ENCODE peak calls at places on chromosomes 11 and 22, in nine cellular contexts. P is neural progenitor cell, Y is fibroblast of lung, F is H1, Q is PC-3, B is right cardiac atrium, D is aorta, K is A549, J is esophagus squamous epithelium. R is an unnamed sample.

GRCh38 chr11:33723238-33723881 is 12.9 kb downstream of the CD59 start:
- DNase-seq in P (no peak), Y (peak), F (no peak), Q (peak), B (peak), D (no peak), K (peak), J (no peak), R (no peak)

GRCh38 chr11:117856252-117856651 is 20.2 kb downstream of the FXYD6 start:
- DNase-seq in P (no peak), Y (no peak), F (no peak), Q (no peak), B (no peak), D (no peak), K (no peak), J (no peak), R (no peak)

GRCh38 chr11:69700278-69701140 is 3.3 kb downstream of the FGF19 start:
- DNase-seq in P (peak), Y (peak), F (peak), Q (peak), B (peak), D (no peak), K (peak), J (no peak), R (peak)

GRCh38 chr11:69383946-69384547 is 90.1 kb downstream of the MYEOV start:
- DNase-seq in P (no peak), Y (no peak), F (no peak), Q (no peak), B (peak), D (no peak), K (no peak), J (no peak), R (peak)

GRCh38 chr11:112279901-112280267 is 19.2 kb upstream of the PLET1 start:
- DNase-seq in P (peak), Y (peak), F (peak), Q (peak), B (peak), D (peak), K (peak), J (no peak), R (peak)

GRCh38 chr11:57294225-57295131 is 30.3 kb downstream of the TNKS1BP1 start:
- DNase-seq in P (peak), Y (peak), F (no peak), Q (peak), B (peak), D (no peak), K (no peak), J (no peak), R (peak)

GRCh38 chr11:9703280-9703679 is 39.4 kb downstream of the SWAP70 start:
- DNase-seq in P (no peak), Y (no peak), F (no peak), Q (no peak), B (no peak), D (no peak), K (no peak), J (no peak), R (no peak)

GRCh38 chr11:61111786-61112517 is 9.7 kb downstream of the CD5 start:
- DNase-seq in P (no peak), Y (no peak), F (no peak), Q (no peak), B (no peak), D (peak), K (no peak), J (no peak), R (no peak)

GRCh38 chr11:30487200-30487898 is 98.8 kb downstream of the MPPED2 start:
- DNase-seq in P (no peak), Y (no peak), F (no peak), Q (no peak), B (peak), D (peak), K (no peak), J (no peak), R (no peak)

GRCh38 chr11:65225284-65226102 is 36.3 kb upstream of the POLA2 start:
- DNase-seq in P (peak), Y (peak), F (peak), Q (no peak), B (peak), D (peak), K (no peak), J (no peak), R (peak)

GRCh38 chr22:20022231-20023069 is 1.5 kb downstream of the TANGO2 start:
- DNase-seq in P (no peak), Y (no peak), F (no peak), Q (no peak), B (peak), D (no peak), K (no peak), J (no peak), R (no peak)

GRCh38 chr22:27110985-27111451 is 453.6 kb downstream of the MIAT start:
- DNase-seq in P (peak), Y (peak), F (no peak), Q (no peak), B (peak), D (no peak), K (peak), J (no peak), R (peak)

GRCh38 chr11:134592391-134592990 is 180.4 kb upstream of the B3GAT1 start:
- DNase-seq in P (peak), Y (no peak), F (peak), Q (no peak), B (no peak), D (no peak), K (no peak), J (no peak), R (peak)

GRCh38 chr11:27290261-27290660 is 72.8 kb downstream of the CCDC34 start:
- DNase-seq in P (no peak), Y (no peak), F (no peak), Q (no peak), B (no peak), D (no peak), K (no peak), J (no peak), R (no peak)

GRCh38 chr11:76665172-76665571 is 5.4 kb downstream of the LRRC32 start:
- DNase-seq in P (no peak), Y (no peak), F (no peak), Q (no peak), B (no peak), D (no peak), K (no peak), J (no peak), R (no peak)

GRCh38 chr11:134579709-134580634 is 167.9 kb upstream of the B3GAT1 start:
- DNase-seq in P (no peak), Y (no peak), F (peak), Q (no peak), B (no peak), D (no peak), K (no peak), J (no peak), R (no peak)

GRCh38 chr11:77559686-77560425 is 29.9 kb upstream of the AQP11 start:
- DNase-seq in P (no peak), Y (peak), F (no peak), Q (peak), B (no peak), D (no peak), K (peak), J (no peak), R (no peak)

GRCh38 chr11:41116970-41117369 is 342.5 kb downstream of the LRRC4C start:
- DNase-seq in P (no peak), Y (no peak), F (peak), Q (no peak), B (no peak), D (no peak), K (no peak), J (no peak), R (no peak)

GRCh38 chr11:107752508-107752907 is 40.7 kb upstream of the SLN start:
- DNase-seq in P (no peak), Y (no peak), F (no peak), Q (no peak), B (no peak), D (no peak), K (no peak), J (no peak), R (no peak)

GRCh38 chr11:88204353-88204752 is 29.1 kb upstream of the RAB38 start:
- DNase-seq in P (no peak), Y (no peak), F (no peak), Q (no peak), B (no peak), D (no peak), K (no peak), J (no peak), R (no peak)

GRCh38 chr22:36738416-36739020 is 35.0 kb upstream of the CACNG2 start:
- DNase-seq in P (no peak), Y (no peak), F (no peak), Q (no peak), B (no peak), D (no peak), K (no peak), J (no peak), R (no peak)

GRCh38 chr11:79025622-79026021 is 415.2 kb downstream of the TENM4 start:
- DNase-seq in P (peak), Y (no peak), F (no peak), Q (no peak), B (no peak), D (no peak), K (no peak), J (no peak), R (no peak)

GRCh38 chr22:35554297-35554845 is 13.7 kb downstream of the RASD2 start:
- DNase-seq in P (no peak), Y (peak), F (no peak), Q (no peak), B (no peak), D (no peak), K (no peak), J (no peak), R (no peak)

GRCh38 chr22:35556666-35557065 is 16.0 kb downstream of the RASD2 start:
- DNase-seq in P (no peak), Y (peak), F (no peak), Q (no peak), B (no peak), D (no peak), K (no peak), J (no peak), R (no peak)

GRCh38 chr22:35553341-35553740 is 12.7 kb downstream of the RASD2 start:
- DNase-seq in P (no peak), Y (no peak), F (no peak), Q (no peak), B (no peak), D (no peak), K (no peak), J (no peak), R (no peak)

GRCh38 chr22:35555941-35556547 is 15.4 kb downstream of the RASD2 start:
- DNase-seq in P (no peak), Y (no peak), F (no peak), Q (no peak), B (no peak), D (no peak), K (no peak), J (no peak), R (no peak)

DNA sequence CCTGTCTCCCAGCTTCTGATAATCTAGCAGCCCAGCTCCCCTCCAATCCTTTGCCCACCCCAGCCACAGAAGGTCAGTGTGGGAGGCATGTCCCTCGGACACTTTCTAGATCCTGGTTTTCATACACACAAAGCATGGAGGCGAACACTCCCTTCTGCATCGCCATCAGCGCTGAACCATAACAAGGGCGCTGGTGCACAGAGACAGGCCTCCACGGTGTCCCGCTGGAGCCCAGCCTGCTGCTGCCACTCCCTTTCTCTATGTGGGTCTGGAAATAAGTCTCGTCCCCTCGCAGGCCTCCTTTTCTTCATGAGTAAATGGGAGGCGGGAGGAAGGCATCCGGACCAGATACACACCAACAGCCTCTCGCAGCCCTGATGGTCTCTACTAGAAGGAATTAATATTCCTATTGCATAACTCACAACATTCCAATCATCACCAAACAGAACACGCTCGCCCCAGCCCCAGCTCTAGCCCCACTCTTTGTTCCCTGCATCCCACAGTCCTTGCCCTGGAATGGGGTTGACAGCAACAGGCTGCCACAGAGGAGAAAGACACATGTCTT is 14.8 kb downstream of the RASD2 start:
- DNase-seq in P (no peak), Y (peak), F (no peak), Q (no peak), B (no peak), D (no peak), K (no peak), J (no peak), R (no peak)
- H3K27ac ChIP-seq in P (no peak), Y (no peak), F (no peak), Q (no peak), B (no peak), D (no peak), K (no peak), J (no peak), R (no peak)

GRCh38 chr22:41398921-41399320 is 17.2 kb downstream of the TEF start:
- DNase-seq in P (no peak), Y (no peak), F (no peak), Q (no peak), B (no peak), D (no peak), K (no peak), J (no peak), R (no peak)
- H3K27ac ChIP-seq in P (no peak), Y (no peak), F (no peak), Q (no peak), B (no peak), D (no peak), K (no peak), J (no peak), R (no peak)

DNA sequence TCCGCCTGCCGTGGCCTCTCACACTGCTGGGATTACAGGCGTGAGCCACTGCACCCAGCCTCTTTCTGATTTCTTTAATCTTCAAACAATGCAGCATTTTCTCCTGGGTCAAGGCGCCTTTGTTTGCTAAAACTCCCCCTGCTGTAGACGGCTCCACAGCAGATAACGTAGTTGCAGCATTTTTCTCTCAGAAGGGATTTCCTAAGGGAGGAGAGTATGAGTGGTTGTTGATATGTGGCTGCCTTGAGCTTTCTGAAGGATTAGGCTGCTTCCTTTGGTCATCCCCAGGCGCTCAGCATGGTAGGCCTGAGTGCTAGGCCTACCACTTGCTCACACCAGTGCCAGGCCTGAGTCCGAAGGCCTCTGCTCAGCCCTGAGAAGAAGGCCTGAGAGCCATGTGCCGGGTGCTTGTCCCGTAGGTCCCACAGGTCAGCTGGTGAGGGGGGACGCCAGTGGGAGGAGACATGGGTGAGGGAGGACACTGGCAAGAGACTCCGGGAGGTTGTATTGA is 18.1 kb downstream of the SMARCB1 start:
- DNase-seq in P (no peak), Y (no peak), F (no peak), Q (no peak), B (peak), D (peak), K (no peak), J (no peak), R (no peak)
- H3K27ac ChIP-seq in P (no peak), Y (no peak), F (no peak), Q (no peak), B (peak), D (no peak), K (no peak), J (no peak), R (no peak)

GRCh38 chr22:21443057-21443734 is 24.0 kb upstream of the TMEM191C start:
- DNase-seq in P (peak), Y (no peak), F (peak), Q (no peak), B (peak), D (no peak), K (no peak), J (no peak), R (no peak)
- H3K27ac ChIP-seq in P (peak), Y (no peak), F (peak), Q (no peak), B (no peak), D (no peak), K (no peak), J (no peak), R (no peak)